ENCODE peak calls at places on chromosome 21, in six cellular contexts. A is IMR-90, C is tibial nerve, R is sigmoid colon, V is heart left ventricle, Q is stomach. M is an unnamed sample.

GRCh38 chr21:14545906-14546480 is at the start of gene SAMSN1:
- DNase-seq in A (no peak), C (peak; percentile 26), R (peak; percentile 69), V (peak; percentile 45), Q (peak; percentile 34), M (no peak)

GRCh38 chr21:33586927-33587326 is 1.6 kb downstream of the DONSON start:
- DNase-seq in A (no peak), C (no peak), R (no peak), V (no peak), Q (no peak), M (no peak)

GRCh38 chr21:14862794-14863720 is 201.7 kb downstream of the NRIP1 start:
- DNase-seq in A (peak; percentile 26), C (no peak), R (no peak), V (no peak), Q (no peak), M (no peak)

GRCh38 chr21:35189077-35189863 is 140.2 kb upstream of the RUNX1 start:
- DNase-seq in A (peak; percentile 82), C (no peak), R (no peak), V (no peak), Q (no peak), M (no peak)

GRCh38 chr21:17823846-17824245 is 4.7 kb upstream of the C21orf91 start:
- DNase-seq in A (no peak), C (no peak), R (no peak), V (no peak), Q (no peak), M (no peak)

GRCh38 chr21:22019766-22020165 is 1021.6 kb downstream of the NCAM2 start:
- DNase-seq in A (peak; percentile 0), C (no peak), R (no peak), V (no peak), Q (no peak), M (no peak)

GRCh38 chr21:34204021-34204420 is 130.6 kb downstream of the MRPS6 start:
- DNase-seq in A (no peak), C (no peak), R (no peak), V (peak; percentile 58), Q (no peak), M (no peak)

GRCh38 chr21:41207401-41208388 is 39.7 kb downstream of the BACE2 start:
- DNase-seq in A (peak; percentile 86), C (peak; percentile 62), R (peak; percentile 89), V (peak; percentile 89), Q (peak; percentile 71), M (no peak)

GRCh38 chr21:35658242-35658641 is 402.1 kb downstream of the SETD4 start:
- DNase-seq in A (peak; percentile 89), C (no peak), R (no peak), V (no peak), Q (no peak), M (peak; percentile 31)

GRCh38 chr21:26835027-26835713 is 10.0 kb downstream of the ADAMTS1 start:
- DNase-seq in A (peak; percentile 85), C (no peak), R (peak; percentile 74), V (no peak), Q (no peak), M (no peak)

GRCh38 chr21:32427958-32428623 is 15.6 kb downstream of the EVA1C start:
- DNase-seq in A (no peak), C (no peak), R (no peak), V (no peak), Q (no peak), M (no peak)

GRCh38 chr21:14584357-14585095 is 38.4 kb upstream of the SAMSN1 start:
- DNase-seq in A (no peak), C (no peak), R (no peak), V (no peak), Q (no peak), M (no peak)

GRCh38 chr21:34621434-34622000 is 6.6 kb upstream of the RCAN1 start:
- DNase-seq in A (no peak), C (no peak), R (no peak), V (no peak), Q (no peak), M (no peak)

GRCh38 chr21:31394309-31394708 is 50.2 kb upstream of the TIAM1 start:
- DNase-seq in A (no peak), C (no peak), R (no peak), V (no peak), Q (no peak), M (no peak)

GRCh38 chr21:39451332-39452206 is at the start of gene SH3BGR:
- DNase-seq in A (no peak), C (no peak), R (peak; percentile 70), V (peak; percentile 88), Q (no peak), M (no peak)

GRCh38 chr21:39441502-39442475 is 3.8 kb downstream of the LCA5L start:
- DNase-seq in A (peak; percentile 68), C (no peak), R (no peak), V (no peak), Q (no peak), M (peak; percentile 56)

GRCh38 chr21:39447264-39447663 is 1.7 kb upstream of the LCA5L start:
- DNase-seq in A (no peak), C (no peak), R (no peak), V (no peak), Q (no peak), M (no peak)

GRCh38 chr21:39444406-39445145 is 1.0 kb downstream of the LCA5L start:
- DNase-seq in A (peak; percentile 58), C (no peak), R (no peak), V (no peak), Q (no peak), M (peak; percentile 35)

DNA sequence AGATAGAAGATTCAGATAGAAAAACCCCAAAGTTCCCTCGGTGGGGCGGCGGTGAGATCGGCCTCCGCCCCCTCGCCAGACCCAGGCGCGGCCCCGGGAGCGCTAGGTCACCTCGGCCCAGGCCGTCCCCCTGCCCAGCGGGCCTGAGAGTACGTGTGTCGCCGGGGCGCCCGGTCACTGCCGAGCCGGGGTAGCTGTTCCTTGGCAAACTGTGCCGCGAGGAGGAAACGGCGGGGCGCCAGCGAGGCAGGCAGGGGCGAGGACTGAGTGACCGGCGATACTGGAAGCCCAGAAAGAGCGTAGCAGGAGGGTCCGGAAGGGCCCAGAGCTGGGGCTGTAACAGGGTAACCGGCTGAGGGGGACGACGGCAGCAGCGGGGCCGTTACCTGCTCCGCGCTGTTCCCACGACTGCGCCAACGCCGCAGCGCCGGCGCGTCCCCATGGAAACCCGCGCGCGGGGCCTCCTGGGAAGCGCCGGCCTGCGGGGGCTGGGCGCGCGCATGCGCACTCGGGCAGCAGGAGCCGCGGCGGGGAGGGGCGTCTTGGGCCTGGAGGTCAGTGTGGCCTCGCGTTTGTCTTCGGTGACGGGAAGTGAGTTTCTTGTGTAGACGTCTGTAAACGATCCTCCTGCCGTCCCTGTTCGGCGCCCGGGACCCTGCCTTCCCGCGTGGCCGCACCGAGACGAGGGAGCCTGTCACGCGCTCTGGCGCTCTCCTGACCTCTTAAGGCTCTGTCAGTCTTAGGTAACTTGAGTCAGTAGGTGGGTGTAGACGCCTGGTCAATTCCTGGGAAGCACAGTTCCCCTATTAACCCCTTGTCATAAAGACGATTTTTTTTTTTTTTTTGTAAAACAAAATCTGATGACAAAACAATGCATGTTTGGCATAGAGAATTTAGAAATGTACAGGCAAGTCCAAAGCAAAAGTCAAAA is at the start of gene LCA5L:
- DNase-seq in A (peak; percentile 81), C (peak; percentile 76), R (peak; percentile 95), V (peak; percentile 94), Q (peak; percentile 92), M (peak; percentile 92)
- TF ChIP-seq POLR2A in A (peak; percentile 59), C (peak; percentile 81), R (peak; percentile 40), V (peak; percentile 38), Q (no peak), M (peak; percentile 89)

GRCh38 chr21:42514883-42515228 is 1.2 kb downstream of the SLC37A1 start:
- DNase-seq in A (no peak), C (no peak), R (no peak), V (no peak), Q (no peak), M (no peak)

GRCh38 chr21:42513151-42513984 is at the start of gene SLC37A1:
- DNase-seq in A (no peak), C (no peak), R (peak; percentile 61), V (no peak), Q (peak; percentile 64), M (no peak)

GRCh38 chr21:42512346-42513034 is 1.2 kb upstream of the SLC37A1 start:
- DNase-seq in A (no peak), C (no peak), R (peak; percentile 59), V (no peak), Q (no peak), M (no peak)

GRCh38 chr21:42515708-42516502 is 2.3 kb downstream of the SLC37A1 start:
- DNase-seq in A (no peak), C (no peak), R (peak; percentile 48), V (no peak), Q (no peak), M (no peak)

DNA sequence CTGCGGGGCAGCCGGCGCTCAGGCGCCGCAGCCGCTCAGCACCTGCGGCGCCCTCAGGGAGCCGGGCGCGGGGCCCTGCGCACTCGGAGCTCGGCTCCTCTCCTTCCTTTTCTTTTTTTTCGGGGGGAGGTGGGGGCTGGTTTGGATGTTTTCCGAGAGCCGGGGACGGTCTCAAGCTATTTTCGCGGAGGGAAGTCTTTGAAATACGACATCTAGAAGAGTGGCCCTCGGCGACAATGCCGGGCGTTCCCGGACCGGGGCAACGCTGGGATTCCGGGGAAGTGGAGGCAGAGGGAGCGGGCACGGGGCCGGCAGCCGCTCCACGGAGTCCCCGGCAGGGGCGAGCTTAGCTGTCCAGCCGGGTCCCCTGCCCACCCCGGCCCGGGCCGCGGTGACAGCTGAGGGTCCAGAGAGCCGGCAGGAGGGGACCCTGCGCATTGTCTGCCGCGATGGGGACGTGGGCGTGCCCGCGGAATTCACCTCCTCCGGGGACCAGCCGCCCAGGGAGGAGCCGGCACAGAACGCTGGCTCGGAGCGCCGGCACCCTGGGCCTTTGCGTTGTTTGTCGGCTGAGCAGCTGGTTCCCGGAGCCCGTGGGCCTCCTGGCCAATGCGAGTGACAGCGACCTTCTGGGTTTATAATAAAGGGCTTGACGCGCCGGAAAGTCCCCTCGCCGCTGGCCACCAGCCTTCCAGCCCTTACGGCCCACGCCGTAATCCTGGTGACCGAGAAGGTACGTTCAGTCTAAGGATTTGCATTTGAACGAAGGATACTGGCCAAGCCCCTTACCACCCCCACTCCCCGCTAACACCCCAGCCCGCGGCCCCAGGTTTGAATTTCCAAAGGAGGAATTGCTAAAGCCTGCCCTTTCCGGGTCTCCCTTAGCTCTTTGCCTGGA is 582 bp downstream of the SLC37A1 start:
- DNase-seq in A (no peak), C (no peak), R (peak; percentile 72), V (peak; percentile 63), Q (peak; percentile 76), M (no peak)
- TF ChIP-seq POLR2A in A (no peak), C (peak; percentile 24), R (no peak), V (no peak), Q (no peak), M (no peak)

DNA sequence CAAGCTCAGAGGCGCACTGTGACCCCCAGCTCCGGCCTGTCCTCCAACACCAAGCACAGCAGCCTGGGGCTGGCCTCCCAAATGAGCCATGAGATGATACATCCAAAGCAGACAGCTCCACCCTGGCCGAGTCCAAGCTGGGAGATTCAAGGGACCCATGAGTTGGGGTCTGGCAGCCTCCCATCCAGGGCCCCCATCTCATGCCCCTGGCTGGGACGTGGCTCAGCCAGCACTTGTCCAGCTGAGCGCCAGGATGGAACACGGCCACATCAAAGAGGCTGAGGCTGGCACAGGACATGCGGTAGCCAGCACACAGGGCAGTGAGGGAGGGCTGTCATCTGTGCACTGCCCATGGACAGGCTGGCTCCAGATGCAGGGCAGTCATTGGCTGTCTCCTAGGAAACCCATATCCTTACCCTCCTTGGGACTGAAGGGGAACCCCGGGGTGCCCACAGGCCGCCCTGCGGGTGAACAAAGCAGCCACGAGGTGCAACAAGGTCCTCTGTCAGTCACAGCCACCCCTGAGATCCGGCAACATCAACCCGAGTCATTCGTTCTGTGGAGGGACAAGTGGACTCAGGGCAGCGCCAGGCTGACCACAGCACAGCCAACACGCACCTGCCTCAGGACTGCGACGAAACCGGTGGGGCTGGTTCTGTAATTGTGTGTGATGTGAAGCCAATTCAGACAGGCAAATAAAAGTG is 29.1 kb downstream of the SLC19A1 start:
- DNase-seq in A (no peak), C (no peak), R (peak; percentile 59), V (peak; percentile 15), Q (peak; percentile 91), M (no peak)
- TF ChIP-seq POLR2A in A (no peak), C (no peak), R (no peak), V (no peak), Q (no peak), M (no peak)

GRCh38 chr21:37300114-37300746 is 33.1 kb upstream of the VPS26C start:
- DNase-seq in A (no peak), C (no peak), R (no peak), V (no peak), Q (no peak), M (no peak)
- TF ChIP-seq POLR2A in A (no peak), C (no peak), R (no peak), V (no peak), Q (no peak), M (no peak)